ENCODE peak calls at places on chromosomes 11 and 22, in six cellular contexts. One of them, this sample, is unnamed.

GRCh38 chr11:28243596-28243995 is 135.4 kb downstream of the METTL15 start:
- DNase-seq in neural progenitor cell: no peak
- DNase-seq in PC-3: no peak
- DNase-seq in HCT116: no peak
- DNase-seq in GM23248: peak; percentile 42
- DNase-seq in SK-N-SH: no peak
- DNase-seq in this sample: no peak

GRCh38 chr11:77778118-77778517 is 42.4 kb downstream of the RSF1 start:
- DNase-seq in neural progenitor cell: no peak
- DNase-seq in PC-3: no peak
- DNase-seq in HCT116: no peak
- DNase-seq in GM23248: no peak
- DNase-seq in SK-N-SH: no peak
- DNase-seq in this sample: no peak

GRCh38 chr22:17357688-17358087 is 11.6 kb upstream of the CECR2 start:
- DNase-seq in neural progenitor cell: peak; percentile 51
- DNase-seq in PC-3: no peak
- DNase-seq in HCT116: no peak
- DNase-seq in GM23248: no peak
- DNase-seq in SK-N-SH: no peak
- DNase-seq in this sample: no peak

GRCh38 chr11:133530501-133530835 is 1.8 kb downstream of the OPCML start:
- DNase-seq in neural progenitor cell: peak; percentile 37
- DNase-seq in PC-3: no peak
- DNase-seq in HCT116: no peak
- DNase-seq in GM23248: no peak
- DNase-seq in SK-N-SH: no peak
- DNase-seq in this sample: no peak

GRCh38 chr11:68436985-68437926 is 23.3 kb upstream of the PPP6R3 start:
- DNase-seq in neural progenitor cell: no peak
- DNase-seq in PC-3: peak; percentile 80
- DNase-seq in HCT116: no peak
- DNase-seq in GM23248: peak; percentile 90
- DNase-seq in SK-N-SH: no peak
- DNase-seq in this sample: no peak

GRCh38 chr22:36039125-36039524 is 10.5 kb upstream of the RBFOX2 start:
- DNase-seq in neural progenitor cell: no peak
- DNase-seq in PC-3: no peak
- DNase-seq in HCT116: no peak
- DNase-seq in GM23248: no peak
- DNase-seq in SK-N-SH: no peak
- DNase-seq in this sample: no peak

GRCh38 chr22:36334838-36335603 is 52.7 kb downstream of the MYH9 start:
- DNase-seq in neural progenitor cell: peak; percentile 78
- DNase-seq in PC-3: peak; percentile 41
- DNase-seq in HCT116: no peak
- DNase-seq in GM23248: peak; percentile 85
- DNase-seq in SK-N-SH: no peak
- DNase-seq in this sample: no peak

GRCh38 chr11:120565436-120566155 is 54.0 kb downstream of the GRIK4 start:
- DNase-seq in neural progenitor cell: no peak
- DNase-seq in PC-3: no peak
- DNase-seq in HCT116: no peak
- DNase-seq in GM23248: peak; percentile 55
- DNase-seq in SK-N-SH: no peak
- DNase-seq in this sample: no peak

GRCh38 chr11:128463386-128463829 is 124.0 kb downstream of the ETS1 start:
- DNase-seq in neural progenitor cell: no peak
- DNase-seq in PC-3: no peak
- DNase-seq in HCT116: no peak
- DNase-seq in GM23248: peak; percentile 83
- DNase-seq in SK-N-SH: peak; percentile 39
- DNase-seq in this sample: no peak

GRCh38 chr11:2557381-2557780 is 112.6 kb downstream of the KCNQ1 start:
- DNase-seq in neural progenitor cell: no peak
- DNase-seq in PC-3: no peak
- DNase-seq in HCT116: no peak
- DNase-seq in GM23248: no peak
- DNase-seq in SK-N-SH: no peak
- DNase-seq in this sample: no peak

GRCh38 chr22:39308614-39309363 is 10.6 kb downstream of the RPL3 start:
- DNase-seq in neural progenitor cell: no peak
- DNase-seq in PC-3: peak; percentile 89
- DNase-seq in HCT116: peak; percentile 92
- DNase-seq in GM23248: peak; percentile 98
- DNase-seq in SK-N-SH: no peak
- DNase-seq in this sample: no peak

GRCh38 chr11:11382858-11383532 is 29.9 kb upstream of the CSNK2A3 start:
- DNase-seq in neural progenitor cell: peak; percentile 21
- DNase-seq in PC-3: no peak
- DNase-seq in HCT116: no peak
- DNase-seq in GM23248: no peak
- DNase-seq in SK-N-SH: no peak
- DNase-seq in this sample: no peak

GRCh38 chr11:63573881-63574855 is 11.0 kb upstream of the PLAAT2 start:
- DNase-seq in neural progenitor cell: no peak
- DNase-seq in PC-3: no peak
- DNase-seq in HCT116: no peak
- DNase-seq in GM23248: peak; percentile 77
- DNase-seq in SK-N-SH: no peak
- DNase-seq in this sample: peak; percentile 80
- H3K4me3 ChIP-seq in neural progenitor cell: no peak overlapping the region
- H3K4me3 ChIP-seq in PC-3: no peak overlapping the region
- H3K4me3 ChIP-seq in HCT116: no peak overlapping the region
- H3K4me3 ChIP-seq in GM23248: peak overlapping the region; percentile 68
- H3K4me3 ChIP-seq in SK-N-SH: no peak overlapping the region
- H3K4me3 ChIP-seq in this sample: peak overlapping the region; percentile 40

DNA sequence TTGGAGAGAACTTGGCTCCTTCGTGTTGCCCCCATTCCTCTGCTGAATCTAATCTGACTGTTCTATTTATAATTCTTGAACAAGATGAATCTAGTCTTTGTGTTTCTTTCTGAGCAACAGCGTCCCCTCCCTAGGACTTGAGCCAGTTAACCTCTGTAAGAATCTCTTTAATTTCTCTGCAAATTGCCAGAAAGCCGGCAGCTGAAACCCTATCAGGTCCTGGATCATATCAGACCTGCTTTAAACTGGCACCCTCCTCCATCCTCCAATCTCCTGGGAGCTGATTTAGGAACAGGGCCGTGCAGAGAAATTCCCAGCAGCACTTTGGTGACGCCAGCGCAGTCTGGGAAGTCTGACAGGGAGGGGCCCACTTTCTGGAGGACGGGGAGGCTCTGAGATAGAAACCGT is 289.2 kb upstream of the SORL1-AS1 start:
- DNase-seq in neural progenitor cell: no peak
- DNase-seq in PC-3: no peak
- DNase-seq in HCT116: no peak
- DNase-seq in GM23248: peak; percentile 59
- DNase-seq in SK-N-SH: peak; percentile 36
- DNase-seq in this sample: no peak
- H3K9ac ChIP-seq in neural progenitor cell: no peak overlapping the region
- H3K9ac ChIP-seq in PC-3: no peak overlapping the region
- H3K9ac ChIP-seq in HCT116: no peak overlapping the region
- H3K9ac ChIP-seq in GM23248: peak overlapping the region; percentile 55
- H3K9ac ChIP-seq in SK-N-SH: peak overlapping the region; percentile 6
- H3K9ac ChIP-seq in this sample: no peak overlapping the region

DNA sequence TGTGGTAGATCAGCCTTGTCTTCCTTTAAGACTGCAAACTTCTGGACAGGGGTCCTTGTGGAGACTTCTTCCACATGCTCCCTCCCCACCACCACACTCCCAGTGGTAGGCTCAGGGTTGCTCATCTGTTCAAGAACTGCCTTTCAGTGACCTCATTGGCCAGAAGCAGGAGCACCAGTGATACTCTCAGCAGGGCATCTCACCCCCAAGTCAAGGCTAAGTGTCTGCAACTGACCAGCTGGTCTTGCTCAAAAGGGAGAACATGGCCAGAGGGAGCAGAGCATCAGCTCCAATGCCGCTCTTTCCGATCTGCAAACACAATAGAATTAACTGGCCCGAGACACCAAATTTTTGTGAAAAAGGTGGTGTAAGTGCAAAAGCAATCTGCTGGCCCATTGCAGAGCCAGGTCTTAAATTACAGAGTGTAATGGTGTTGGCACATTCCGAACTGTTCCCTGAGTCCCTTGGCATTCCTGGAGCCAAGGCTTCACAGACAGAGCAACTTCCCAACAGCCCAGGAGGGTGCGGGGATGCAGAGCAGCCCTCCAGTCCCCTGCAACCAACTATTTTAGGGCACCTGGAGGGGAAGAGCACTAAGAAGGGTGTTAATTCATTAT is 97.0 kb downstream of the PKNOX2 start:
- DNase-seq in neural progenitor cell: peak; percentile 29
- DNase-seq in PC-3: no peak
- DNase-seq in HCT116: no peak
- DNase-seq in GM23248: no peak
- DNase-seq in SK-N-SH: no peak
- DNase-seq in this sample: no peak
- TF ChIP-seq EZH2phosphoT487 in neural progenitor cell: no peak
- TF ChIP-seq EZH2phosphoT487 in PC-3: no peak
- TF ChIP-seq EZH2phosphoT487 in HCT116: no peak
- TF ChIP-seq EZH2phosphoT487 in GM23248: no peak
- TF ChIP-seq EZH2phosphoT487 in SK-N-SH: no peak
- TF ChIP-seq EZH2phosphoT487 in this sample: no peak

GRCh38 chr11:123194308-123195181 is 503 bp downstream of the CLMP start:
- DNase-seq in neural progenitor cell: peak; percentile 72
- DNase-seq in PC-3: peak; percentile 70
- DNase-seq in HCT116: no peak
- DNase-seq in GM23248: peak; percentile 70
- DNase-seq in SK-N-SH: peak; percentile 86
- DNase-seq in this sample: no peak

GRCh38 chr11:123197711-123198110 is 2.7 kb upstream of the CLMP start:
- DNase-seq in neural progenitor cell: no peak
- DNase-seq in PC-3: peak; percentile 77
- DNase-seq in HCT116: no peak
- DNase-seq in GM23248: peak; percentile 97
- DNase-seq in SK-N-SH: no peak
- DNase-seq in this sample: no peak

GRCh38 chr11:123193742-123194141 is 1.3 kb downstream of the CLMP start:
- DNase-seq in neural progenitor cell: no peak
- DNase-seq in PC-3: no peak
- DNase-seq in HCT116: no peak
- DNase-seq in GM23248: peak; percentile 55
- DNase-seq in SK-N-SH: peak; percentile 52
- DNase-seq in this sample: no peak

GRCh38 chr11:123195182-123196059 is at the start of gene CLMP:
- DNase-seq in neural progenitor cell: peak; percentile 71
- DNase-seq in PC-3: peak; percentile 62
- DNase-seq in HCT116: no peak
- DNase-seq in GM23248: peak; percentile 89
- DNase-seq in SK-N-SH: peak; percentile 91
- DNase-seq in this sample: no peak

GRCh38 chr11:123196060-123196714 is 1.1 kb upstream of the CLMP start:
- DNase-seq in neural progenitor cell: peak; percentile 40
- DNase-seq in PC-3: no peak
- DNase-seq in HCT116: no peak
- DNase-seq in GM23248: no peak
- DNase-seq in SK-N-SH: no peak
- DNase-seq in this sample: no peak
- H3K4me3 ChIP-seq in neural progenitor cell: peak overlapping the region; percentile 49
- H3K4me3 ChIP-seq in PC-3: no peak overlapping the region
- H3K4me3 ChIP-seq in HCT116: no peak overlapping the region
- H3K4me3 ChIP-seq in GM23248: peak overlapping the region; percentile 86
- H3K4me3 ChIP-seq in SK-N-SH: peak overlapping the region; percentile 85
- H3K4me3 ChIP-seq in this sample: no peak overlapping the region

GRCh38 chr11:70574725-70575347 is 176.5 kb downstream of the CTTN start:
- DNase-seq in neural progenitor cell: no peak
- DNase-seq in PC-3: no peak
- DNase-seq in HCT116: no peak
- DNase-seq in GM23248: no peak
- DNase-seq in SK-N-SH: no peak
- DNase-seq in this sample: no peak
- H3K9ac ChIP-seq in neural progenitor cell: no peak overlapping the region
- H3K9ac ChIP-seq in PC-3: no peak overlapping the region
- H3K9ac ChIP-seq in HCT116: no peak overlapping the region
- H3K9ac ChIP-seq in GM23248: no peak overlapping the region
- H3K9ac ChIP-seq in SK-N-SH: no peak overlapping the region
- H3K9ac ChIP-seq in this sample: no peak overlapping the region